ENCODE peak calls at places on chromosome 20, in seven cellular contexts. T is aorta; U is Peyer's patch; D is stimulated activated CD4-positive, alpha-beta T cell treated with anti-CD3 and anti-CD28 coated beads, Interleukin-15, amount 100 ng/mL, for 24 hours; O is skeletal muscle cell; I is NCI-H774; S is hippocampal formation. M is an unnamed sample.

GRCh38 chr20:32580970-32581838 is 3.9 kb downstream of the NOL4L start:
- DNase-seq in T (no peak), U (no peak), D (peak), O (no peak), I (no peak), S (peak), M (no peak)

GRCh38 chr20:59222982-59223610 is 59.5 kb downstream of the ZNF831 start:
- DNase-seq in T (no peak), U (no peak), D (no peak), O (no peak), I (no peak), S (no peak), M (no peak)

GRCh38 chr20:49635171-49635570 is 67.2 kb upstream of the PTGIS start:
- DNase-seq in T (no peak), U (no peak), D (no peak), O (no peak), I (no peak), S (no peak), M (no peak)

GRCh38 chr20:35742741-35743523 is 872 bp upstream of the RBM39 start:
- DNase-seq in T (no peak), U (no peak), D (no peak), O (no peak), I (peak), S (no peak), M (no peak)

GRCh38 chr20:19885981-19886665 is 128.1 kb downstream of the RIN2 start:
- DNase-seq in T (peak), U (peak), D (no peak), O (no peak), I (no peak), S (no peak), M (peak)

GRCh38 chr20:12053348-12053747 is 135.7 kb downstream of the BTBD3 start:
- DNase-seq in T (no peak), U (no peak), D (no peak), O (no peak), I (no peak), S (no peak), M (no peak)

GRCh38 chr20:2820896-2821869 is 5.0 kb downstream of the TMEM239 start:
- DNase-seq in T (peak), U (no peak), D (no peak), O (no peak), I (no peak), S (no peak), M (peak)

GRCh38 chr20:48850257-48850656 is 22.5 kb upstream of the PREX1 start:
- DNase-seq in T (no peak), U (no peak), D (no peak), O (no peak), I (no peak), S (no peak), M (no peak)

GRCh38 chr20:11372831-11373230 is 544.9 kb upstream of the BTBD3 start:
- DNase-seq in T (no peak), U (no peak), D (no peak), O (no peak), I (no peak), S (no peak), M (no peak)

GRCh38 chr20:22617160-22617559 is 32.8 kb upstream of the FOXA2 start:
- DNase-seq in T (no peak), U (no peak), D (no peak), O (no peak), I (no peak), S (no peak), M (no peak)

GRCh38 chr20:48750941-48751620 is 76.7 kb downstream of the PREX1 start:
- DNase-seq in T (peak), U (no peak), D (peak), O (no peak), I (no peak), S (peak), M (no peak)

GRCh38 chr20:35901678-35902544 is 52.4 kb downstream of the SCAND1 start:
- DNase-seq in T (no peak), U (no peak), D (no peak), O (peak), I (no peak), S (no peak), M (no peak)

GRCh38 chr20:19739351-19739750 is 18.7 kb upstream of the RIN2 start:
- DNase-seq in T (no peak), U (peak), D (no peak), O (no peak), I (no peak), S (no peak), M (no peak)

GRCh38 chr20:41078329-41078728 is 49.7 kb downstream of the TOP1 start:
- DNase-seq in T (no peak), U (no peak), D (no peak), O (no peak), I (no peak), S (no peak), M (no peak)

GRCh38 chr20:3857405-3857804 is 10.8 kb downstream of the MAVS start:
- DNase-seq in T (no peak), U (peak), D (no peak), O (no peak), I (peak), S (no peak), M (no peak)

GRCh38 chr20:57769756-57770155 is 59.9 kb upstream of the PMEPA1 start:
- DNase-seq in T (no peak), U (no peak), D (no peak), O (no peak), I (no peak), S (no peak), M (peak)

GRCh38 chr20:17542993-17543412 is 11.8 kb upstream of the BFSP1 start:
- DNase-seq in T (no peak), U (no peak), D (no peak), O (no peak), I (no peak), S (no peak), M (no peak)

GRCh38 chr20:8527998-8528397 is 395.9 kb downstream of the PLCB1 start:
- DNase-seq in T (no peak), U (no peak), D (no peak), O (peak), I (no peak), S (no peak), M (no peak)

GRCh38 chr20:54662064-54662463 is 186.7 kb downstream of the DOK5 start:
- DNase-seq in T (no peak), U (no peak), D (no peak), O (no peak), I (no peak), S (no peak), M (no peak)

GRCh38 chr20:57509665-57510237 is 15.2 kb downstream of the CTCFL start:
- DNase-seq in T (no peak), U (no peak), D (peak), O (no peak), I (no peak), S (no peak), M (no peak)

GRCh38 chr20:35302421-35303335 is 10.5 kb upstream of the FAM83C start:
- DNase-seq in T (no peak), U (no peak), D (no peak), O (peak), I (no peak), S (no peak), M (no peak)

GRCh38 chr20:51596656-51597388 is 54.3 kb upstream of the NFATC2 start:
- DNase-seq in T (no peak), U (no peak), D (no peak), O (no peak), I (no peak), S (no peak), M (no peak)